ENCODE peak calls at places on chromosomes 7 and 10, in eight cellular contexts. One of them, this sample, is unnamed.

GRCh38 chr7:107538001-107538400 is 25.7 kb downstream of the COG5 start:
- DNase-seq in activated CD8-positive, alpha-beta T cell treated with anti-CD3 and anti-CD28 coated beads, Interleukin-2, amount 10 ng/mL, durations not matched to agents 7 days and 5 days: no peak
- DNase-seq in ELR: no peak
- DNase-seq in GM04503: no peak
- DNase-seq in activated CD4-positive, alpha-beta T cell treated with anti-CD3 and anti-CD28 coated beads, Interleukin-2, amount 50 U/mL, for 1 hour: no peak
- DNase-seq in activated naive CD4-positive, alpha-beta T cell treated with anti-CD3 and anti-CD28 coated beads, Interleukin-2, amount 10 ng/mL, durations not matched to agents 7 days and 5 days: no peak
- DNase-seq in HFF-Myc: no peak
- DNase-seq in CD8-positive, alpha-beta memory T cell: no peak
- DNase-seq in this sample: no peak

GRCh38 chr7:89623018-89623672 is 531.1 kb upstream of the STEAP1 start:
- DNase-seq in activated CD8-positive, alpha-beta T cell treated with anti-CD3 and anti-CD28 coated beads, Interleukin-2, amount 10 ng/mL, durations not matched to agents 7 days and 5 days: peak; percentile 58
- DNase-seq in ELR: peak; percentile 21
- DNase-seq in GM04503: peak; percentile 4
- DNase-seq in activated CD4-positive, alpha-beta T cell treated with anti-CD3 and anti-CD28 coated beads, Interleukin-2, amount 50 U/mL, for 1 hour: no peak
- DNase-seq in activated naive CD4-positive, alpha-beta T cell treated with anti-CD3 and anti-CD28 coated beads, Interleukin-2, amount 10 ng/mL, durations not matched to agents 7 days and 5 days: peak; percentile 54
- DNase-seq in HFF-Myc: peak; percentile 1
- DNase-seq in CD8-positive, alpha-beta memory T cell: no peak
- DNase-seq in this sample: peak; percentile 34

GRCh38 chr7:121714559-121715303 is 158.2 kb upstream of the PTPRZ1 start:
- DNase-seq in activated CD8-positive, alpha-beta T cell treated with anti-CD3 and anti-CD28 coated beads, Interleukin-2, amount 10 ng/mL, durations not matched to agents 7 days and 5 days: no peak
- DNase-seq in ELR: no peak
- DNase-seq in GM04503: no peak
- DNase-seq in activated CD4-positive, alpha-beta T cell treated with anti-CD3 and anti-CD28 coated beads, Interleukin-2, amount 50 U/mL, for 1 hour: no peak
- DNase-seq in activated naive CD4-positive, alpha-beta T cell treated with anti-CD3 and anti-CD28 coated beads, Interleukin-2, amount 10 ng/mL, durations not matched to agents 7 days and 5 days: no peak
- DNase-seq in HFF-Myc: no peak
- DNase-seq in CD8-positive, alpha-beta memory T cell: no peak
- DNase-seq in this sample: no peak

GRCh38 chr7:95491634-95492314 is 6.0 kb downstream of the ASB4 start:
- DNase-seq in activated CD8-positive, alpha-beta T cell treated with anti-CD3 and anti-CD28 coated beads, Interleukin-2, amount 10 ng/mL, durations not matched to agents 7 days and 5 days: no peak
- DNase-seq in ELR: peak; percentile 16
- DNase-seq in GM04503: no peak
- DNase-seq in activated CD4-positive, alpha-beta T cell treated with anti-CD3 and anti-CD28 coated beads, Interleukin-2, amount 50 U/mL, for 1 hour: no peak
- DNase-seq in activated naive CD4-positive, alpha-beta T cell treated with anti-CD3 and anti-CD28 coated beads, Interleukin-2, amount 10 ng/mL, durations not matched to agents 7 days and 5 days: no peak
- DNase-seq in HFF-Myc: no peak
- DNase-seq in CD8-positive, alpha-beta memory T cell: no peak
- DNase-seq in this sample: no peak

GRCh38 chr7:47543659-47544058 is 38.3 kb downstream of the TNS3 start:
- DNase-seq in activated CD8-positive, alpha-beta T cell treated with anti-CD3 and anti-CD28 coated beads, Interleukin-2, amount 10 ng/mL, durations not matched to agents 7 days and 5 days: no peak
- DNase-seq in ELR: no peak
- DNase-seq in GM04503: no peak
- DNase-seq in activated CD4-positive, alpha-beta T cell treated with anti-CD3 and anti-CD28 coated beads, Interleukin-2, amount 50 U/mL, for 1 hour: no peak
- DNase-seq in activated naive CD4-positive, alpha-beta T cell treated with anti-CD3 and anti-CD28 coated beads, Interleukin-2, amount 10 ng/mL, durations not matched to agents 7 days and 5 days: no peak
- DNase-seq in HFF-Myc: no peak
- DNase-seq in CD8-positive, alpha-beta memory T cell: no peak
- DNase-seq in this sample: no peak

GRCh38 chr10:110872145-110872983 is 636 bp downstream of the PDCD4 start:
- DNase-seq in activated CD8-positive, alpha-beta T cell treated with anti-CD3 and anti-CD28 coated beads, Interleukin-2, amount 10 ng/mL, durations not matched to agents 7 days and 5 days: peak; percentile 90
- DNase-seq in ELR: peak; percentile 83
- DNase-seq in GM04503: no peak
- DNase-seq in activated CD4-positive, alpha-beta T cell treated with anti-CD3 and anti-CD28 coated beads, Interleukin-2, amount 50 U/mL, for 1 hour: peak; percentile 84
- DNase-seq in activated naive CD4-positive, alpha-beta T cell treated with anti-CD3 and anti-CD28 coated beads, Interleukin-2, amount 10 ng/mL, durations not matched to agents 7 days and 5 days: peak; percentile 86
- DNase-seq in HFF-Myc: no peak
- DNase-seq in CD8-positive, alpha-beta memory T cell: peak; percentile 81
- DNase-seq in this sample: peak; percentile 76

GRCh38 chr10:19705273-19705672 is 111.0 kb upstream of the PLXDC2 start:
- DNase-seq in activated CD8-positive, alpha-beta T cell treated with anti-CD3 and anti-CD28 coated beads, Interleukin-2, amount 10 ng/mL, durations not matched to agents 7 days and 5 days: no peak
- DNase-seq in ELR: no peak
- DNase-seq in GM04503: no peak
- DNase-seq in activated CD4-positive, alpha-beta T cell treated with anti-CD3 and anti-CD28 coated beads, Interleukin-2, amount 50 U/mL, for 1 hour: no peak
- DNase-seq in activated naive CD4-positive, alpha-beta T cell treated with anti-CD3 and anti-CD28 coated beads, Interleukin-2, amount 10 ng/mL, durations not matched to agents 7 days and 5 days: no peak
- DNase-seq in HFF-Myc: no peak
- DNase-seq in CD8-positive, alpha-beta memory T cell: no peak
- DNase-seq in this sample: no peak

GRCh38 chr7:131190146-131190545 is 137.5 kb upstream of the MKLN1 start:
- DNase-seq in activated CD8-positive, alpha-beta T cell treated with anti-CD3 and anti-CD28 coated beads, Interleukin-2, amount 10 ng/mL, durations not matched to agents 7 days and 5 days: no peak
- DNase-seq in ELR: no peak
- DNase-seq in GM04503: no peak
- DNase-seq in activated CD4-positive, alpha-beta T cell treated with anti-CD3 and anti-CD28 coated beads, Interleukin-2, amount 50 U/mL, for 1 hour: no peak
- DNase-seq in activated naive CD4-positive, alpha-beta T cell treated with anti-CD3 and anti-CD28 coated beads, Interleukin-2, amount 10 ng/mL, durations not matched to agents 7 days and 5 days: no peak
- DNase-seq in HFF-Myc: no peak
- DNase-seq in CD8-positive, alpha-beta memory T cell: no peak
- DNase-seq in this sample: no peak

GRCh38 chr10:49397036-49397999 is 1.4 kb upstream of the DRGX start:
- DNase-seq in activated CD8-positive, alpha-beta T cell treated with anti-CD3 and anti-CD28 coated beads, Interleukin-2, amount 10 ng/mL, durations not matched to agents 7 days and 5 days: no peak
- DNase-seq in ELR: no peak
- DNase-seq in GM04503: no peak
- DNase-seq in activated CD4-positive, alpha-beta T cell treated with anti-CD3 and anti-CD28 coated beads, Interleukin-2, amount 50 U/mL, for 1 hour: no peak
- DNase-seq in activated naive CD4-positive, alpha-beta T cell treated with anti-CD3 and anti-CD28 coated beads, Interleukin-2, amount 10 ng/mL, durations not matched to agents 7 days and 5 days: no peak
- DNase-seq in HFF-Myc: no peak
- DNase-seq in CD8-positive, alpha-beta memory T cell: no peak
- DNase-seq in this sample: no peak

GRCh38 chr10:48509974-48510692 is 94.7 kb downstream of the ARHGAP22 start:
- DNase-seq in activated CD8-positive, alpha-beta T cell treated with anti-CD3 and anti-CD28 coated beads, Interleukin-2, amount 10 ng/mL, durations not matched to agents 7 days and 5 days: no peak
- DNase-seq in ELR: peak; percentile 11
- DNase-seq in GM04503: no peak
- DNase-seq in activated CD4-positive, alpha-beta T cell treated with anti-CD3 and anti-CD28 coated beads, Interleukin-2, amount 50 U/mL, for 1 hour: no peak
- DNase-seq in activated naive CD4-positive, alpha-beta T cell treated with anti-CD3 and anti-CD28 coated beads, Interleukin-2, amount 10 ng/mL, durations not matched to agents 7 days and 5 days: peak; percentile 44
- DNase-seq in HFF-Myc: no peak
- DNase-seq in CD8-positive, alpha-beta memory T cell: no peak
- DNase-seq in this sample: no peak

GRCh38 chr7:73912223-73912622 is 51.3 kb downstream of the TMEM270 start:
- DNase-seq in activated CD8-positive, alpha-beta T cell treated with anti-CD3 and anti-CD28 coated beads, Interleukin-2, amount 10 ng/mL, durations not matched to agents 7 days and 5 days: no peak
- DNase-seq in ELR: no peak
- DNase-seq in GM04503: no peak
- DNase-seq in activated CD4-positive, alpha-beta T cell treated with anti-CD3 and anti-CD28 coated beads, Interleukin-2, amount 50 U/mL, for 1 hour: no peak
- DNase-seq in activated naive CD4-positive, alpha-beta T cell treated with anti-CD3 and anti-CD28 coated beads, Interleukin-2, amount 10 ng/mL, durations not matched to agents 7 days and 5 days: no peak
- DNase-seq in HFF-Myc: no peak
- DNase-seq in CD8-positive, alpha-beta memory T cell: no peak
- DNase-seq in this sample: no peak

GRCh38 chr10:1203216-1203615 is 147.0 kb downstream of the WDR37 start:
- DNase-seq in activated CD8-positive, alpha-beta T cell treated with anti-CD3 and anti-CD28 coated beads, Interleukin-2, amount 10 ng/mL, durations not matched to agents 7 days and 5 days: no peak
- DNase-seq in ELR: no peak
- DNase-seq in GM04503: no peak
- DNase-seq in activated CD4-positive, alpha-beta T cell treated with anti-CD3 and anti-CD28 coated beads, Interleukin-2, amount 50 U/mL, for 1 hour: no peak
- DNase-seq in activated naive CD4-positive, alpha-beta T cell treated with anti-CD3 and anti-CD28 coated beads, Interleukin-2, amount 10 ng/mL, durations not matched to agents 7 days and 5 days: no peak
- DNase-seq in HFF-Myc: no peak
- DNase-seq in CD8-positive, alpha-beta memory T cell: no peak
- DNase-seq in this sample: no peak

This sample was measured in SJSA1.